ENCODE peak calls at places on chromosomes 12 and 14, in ten cellular contexts. M, R, P, J, B, D, C, N, O and Q are unnamed samples.

GRCh38 chr12:50642035-50642451 is 121.9 kb upstream of the ATF1 start:
- DNase-seq in M (no peak), R (peak; percentile 89), P (peak; percentile 53), J (no peak), B (no peak), D (no peak), C (no peak), N (no peak), O (no peak), Q (no peak)

GRCh38 chr12:119366007-119366406 is 31.5 kb downstream of the CCDC60 start:
- DNase-seq in M (no peak), R (no peak), P (no peak), J (no peak), B (no peak), D (no peak), C (no peak), N (no peak), O (no peak), Q (no peak)

GRCh38 chr12:106187842-106188241 is 49.1 kb upstream of the NUAK1 start:
- DNase-seq in M (no peak), R (no peak), P (no peak), J (no peak), B (no peak), D (no peak), C (no peak), N (no peak), O (no peak), Q (no peak)

GRCh38 chr14:99320621-99321235 is 48.7 kb upstream of the BCL11B start:
- DNase-seq in M (no peak), R (no peak), P (no peak), J (no peak), B (no peak), D (peak; percentile 60), C (no peak), N (no peak), O (no peak), Q (no peak)

GRCh38 chr14:59301354-59301753 is 112.9 kb downstream of the DAAM1 start:
- DNase-seq in M (peak; percentile 73), R (no peak), P (no peak), J (no peak), B (no peak), D (no peak), C (no peak), N (no peak), O (no peak), Q (no peak)

GRCh38 chr14:25034803-25035681 is 14.9 kb downstream of the STXBP6 start:
- DNase-seq in M (no peak), R (no peak), P (no peak), J (no peak), B (no peak), D (no peak), C (no peak), N (no peak), O (no peak), Q (no peak)

GRCh38 chr12:75603475-75603874 is 92.1 kb upstream of the KRR1 start:
- DNase-seq in M (no peak), R (no peak), P (no peak), J (no peak), B (no peak), D (no peak), C (no peak), N (no peak), O (no peak), Q (no peak)

GRCh38 chr14:104818714-104819161 is 17.8 kb downstream of the ZBTB42 start:
- DNase-seq in M (no peak), R (no peak), P (no peak), J (peak; percentile 49), B (no peak), D (peak; percentile 31), C (no peak), N (peak; percentile 20), O (no peak), Q (no peak)

GRCh38 chr12:113154351-113154973 is 4.9 kb downstream of the CFAP73 start:
- DNase-seq in M (peak; percentile 51), R (peak; percentile 28), P (no peak), J (peak; percentile 68), B (no peak), D (peak; percentile 90), C (peak; percentile 64), N (no peak), O (no peak), Q (no peak)

GRCh38 chr14:103718572-103718971 is 3.0 kb downstream of the ZFYVE21 start:
- DNase-seq in M (no peak), R (peak; percentile 87), P (peak; percentile 65), J (no peak), B (no peak), D (no peak), C (peak; percentile 33), N (no peak), O (no peak), Q (no peak)

GRCh38 chr14:85093631-85094330 is 436.2 kb upstream of the FLRT2 start:
- DNase-seq in M (no peak), R (peak; percentile 5), P (no peak), J (no peak), B (no peak), D (no peak), C (no peak), N (no peak), O (no peak), Q (no peak)

GRCh38 chr14:37272569-37272968 is 74.8 kb downstream of the MIPOL1 start:
- DNase-seq in M (no peak), R (no peak), P (no peak), J (no peak), B (no peak), D (no peak), C (no peak), N (no peak), O (no peak), Q (no peak)

GRCh38 chr12:112645586-112645985 is 146.0 kb upstream of the RPH3A start:
- DNase-seq in M (no peak), R (no peak), P (no peak), J (no peak), B (no peak), D (no peak), C (no peak), N (no peak), O (no peak), Q (no peak)

DNA sequence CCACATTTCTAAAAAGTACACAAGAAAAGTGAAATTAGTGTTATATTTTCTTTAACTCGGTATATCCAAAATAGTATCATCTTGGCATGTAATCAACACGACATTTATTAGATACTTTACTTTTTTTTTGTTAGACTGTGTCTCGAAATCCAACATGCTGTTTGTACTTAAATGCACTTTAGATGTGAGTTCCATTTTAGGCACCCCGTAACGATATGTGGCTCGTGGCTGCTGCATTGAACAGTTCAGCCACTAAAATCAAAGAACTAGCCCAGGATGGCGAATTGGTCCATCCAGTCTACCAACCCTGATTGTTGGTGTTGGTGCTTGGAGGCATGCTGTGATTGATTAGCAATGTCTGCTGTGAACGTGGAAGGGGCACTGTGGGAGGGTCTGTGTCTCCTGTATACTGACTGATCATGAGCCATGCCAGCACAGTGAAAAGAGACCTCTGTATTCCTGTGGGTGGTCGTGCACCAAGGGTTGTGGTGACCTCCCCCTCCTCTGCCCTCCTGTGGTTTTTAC is 63.1 kb upstream of the DLK1 start:
- DNase-seq in M (no peak), R (no peak), P (no peak), J (no peak), B (no peak), D (no peak), C (no peak), N (no peak), O (no peak), Q (no peak)
- TF ChIP-seq CTCF in M (no peak), R (no peak), P (no peak), J (no peak), B (no peak), D (no peak), C (no peak), N (no peak), O (no peak), Q (no peak)

GRCh38 chr12:49283541-49284429 is 11.2 kb upstream of the PRPH start:
- DNase-seq in M (no peak), R (no peak), P (no peak), J (peak; percentile 40), B (no peak), D (peak; percentile 73), C (no peak), N (no peak), O (no peak), Q (no peak)
- TF ChIP-seq CTCF in M (no peak), R (peak; percentile 7), P (peak; percentile 17), J (no peak), B (no peak), D (peak; percentile 59), C (no peak), N (no peak), O (no peak), Q (peak; percentile 27)

GRCh38 chr12:122057769-122058168 is 20.8 kb upstream of the MLXIP start:
- DNase-seq in M (no peak), R (no peak), P (no peak), J (no peak), B (no peak), D (no peak), C (no peak), N (no peak), O (no peak), Q (no peak)

GRCh38 chr12:122060069-122060468 is 18.5 kb upstream of the MLXIP start:
- DNase-seq in M (no peak), R (no peak), P (no peak), J (no peak), B (no peak), D (no peak), C (no peak), N (no peak), O (no peak), Q (no peak)

GRCh38 chr12:122059203-122059960 is 19.2 kb upstream of the MLXIP start:
- DNase-seq in M (no peak), R (no peak), P (no peak), J (no peak), B (no peak), D (no peak), C (no peak), N (no peak), O (no peak), Q (no peak)

GRCh38 chr12:122057007-122057735 is 21.4 kb upstream of the MLXIP start:
- DNase-seq in M (no peak), R (no peak), P (no peak), J (no peak), B (no peak), D (no peak), C (no peak), N (no peak), O (no peak), Q (no peak)

GRCh38 chr12:122058750-122059149 is 19.8 kb upstream of the MLXIP start:
- DNase-seq in M (no peak), R (no peak), P (no peak), J (no peak), B (no peak), D (no peak), C (no peak), N (no peak), O (no peak), Q (no peak)
- TF ChIP-seq CTCF in M (no peak), R (no peak), P (no peak), J (no peak), B (no peak), D (no peak), C (no peak), N (no peak), O (no peak), Q (no peak)

DNA sequence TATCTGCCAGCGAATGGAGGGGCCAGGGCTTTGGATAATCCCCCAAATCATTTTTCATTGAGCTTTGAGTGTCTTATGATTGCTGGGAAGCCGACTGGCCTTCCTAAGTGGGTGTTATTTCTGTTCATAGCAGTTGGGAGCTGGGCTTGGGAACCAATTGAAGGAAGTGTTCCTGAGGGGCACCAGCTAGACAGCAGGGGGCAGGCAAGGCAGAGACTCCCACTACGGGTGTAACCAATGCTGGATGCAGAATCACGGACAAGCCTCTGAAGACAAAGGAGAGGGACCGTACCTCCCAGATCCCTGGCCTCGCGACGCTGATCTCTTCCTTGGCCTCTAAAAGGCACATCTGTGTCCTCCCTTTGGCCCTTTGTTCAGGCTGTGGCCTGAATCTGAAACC is 149.0 kb upstream of the PRMT8 start:
- DNase-seq in M (no peak), R (peak; percentile 4), P (no peak), J (no peak), B (no peak), D (peak; percentile 89), C (peak; percentile 68), N (peak; percentile 29), O (peak; percentile 17), Q (peak; percentile 19)
- TF ChIP-seq CTCF in M (peak; percentile 15), R (peak; percentile 26), P (peak; percentile 52), J (no peak), B (peak; percentile 47), D (peak; percentile 93), C (peak; percentile 61), N (peak; percentile 9), O (no peak), Q (peak; percentile 69)